ENCODE peak calls at places on chromosomes 5 and 9, in ten cellular contexts. One of them, this sample, is unnamed.

GRCh38 chr9:31071606-31072286 is 1312.7 kb upstream of the ACO1 start:
- DNase-seq in upper lobe of left lung: peak
- DNase-seq in K562: no peak
- DNase-seq in pancreas: no peak
- DNase-seq in GM23248: no peak
- DNase-seq in cardiac fibroblast: no peak
- DNase-seq in sciatic nerve: no peak
- DNase-seq in ACHN: no peak
- DNase-seq in foreskin fibroblast: no peak
- DNase-seq in activated T-helper 1 cell treated with anti-CD3 and anti-CD28 coated beads, Interleukin-12 subunit alpha, Interleukin-12 subunit beta, Interleukin-2, Interleukin-4 antibody, amounts not matched to agents 30 ng/mL and 10 ng/mL and 1 ng/mL, durations not matched to agents 14 hours and 24 hours and 36 hours: no peak
- DNase-seq in this sample: no peak

GRCh38 chr5:175887463-175887862 is 16.1 kb downstream of the CPLX2 start:
- DNase-seq in upper lobe of left lung: no peak
- DNase-seq in K562: no peak
- DNase-seq in pancreas: no peak
- DNase-seq in GM23248: no peak
- DNase-seq in cardiac fibroblast: no peak
- DNase-seq in sciatic nerve: no peak
- DNase-seq in ACHN: no peak
- DNase-seq in foreskin fibroblast: no peak
- DNase-seq in activated T-helper 1 cell treated with anti-CD3 and anti-CD28 coated beads, Interleukin-12 subunit alpha, Interleukin-12 subunit beta, Interleukin-2, Interleukin-4 antibody, amounts not matched to agents 30 ng/mL and 10 ng/mL and 1 ng/mL, durations not matched to agents 14 hours and 24 hours and 36 hours: no peak
- DNase-seq in this sample: no peak

GRCh38 chr5:78522476-78523105 is 126.0 kb downstream of the LHFPL2 start:
- DNase-seq in upper lobe of left lung: no peak
- DNase-seq in K562: peak
- DNase-seq in pancreas: no peak
- DNase-seq in GM23248: no peak
- DNase-seq in cardiac fibroblast: no peak
- DNase-seq in sciatic nerve: no peak
- DNase-seq in ACHN: no peak
- DNase-seq in foreskin fibroblast: no peak
- DNase-seq in activated T-helper 1 cell treated with anti-CD3 and anti-CD28 coated beads, Interleukin-12 subunit alpha, Interleukin-12 subunit beta, Interleukin-2, Interleukin-4 antibody, amounts not matched to agents 30 ng/mL and 10 ng/mL and 1 ng/mL, durations not matched to agents 14 hours and 24 hours and 36 hours: no peak
- DNase-seq in this sample: no peak

GRCh38 chr9:122835313-122835731 is 6.9 kb upstream of the PDCL start:
- DNase-seq in upper lobe of left lung: no peak
- DNase-seq in K562: no peak
- DNase-seq in pancreas: no peak
- DNase-seq in GM23248: no peak
- DNase-seq in cardiac fibroblast: no peak
- DNase-seq in sciatic nerve: no peak
- DNase-seq in ACHN: no peak
- DNase-seq in foreskin fibroblast: no peak
- DNase-seq in activated T-helper 1 cell treated with anti-CD3 and anti-CD28 coated beads, Interleukin-12 subunit alpha, Interleukin-12 subunit beta, Interleukin-2, Interleukin-4 antibody, amounts not matched to agents 30 ng/mL and 10 ng/mL and 1 ng/mL, durations not matched to agents 14 hours and 24 hours and 36 hours: no peak
- DNase-seq in this sample: no peak

GRCh38 chr5:149799119-149799623 is 69.1 kb downstream of the PPARGC1B start:
- DNase-seq in upper lobe of left lung: no peak
- DNase-seq in K562: peak
- DNase-seq in pancreas: no peak
- DNase-seq in GM23248: peak
- DNase-seq in cardiac fibroblast: peak
- DNase-seq in sciatic nerve: peak
- DNase-seq in ACHN: peak
- DNase-seq in foreskin fibroblast: peak
- DNase-seq in activated T-helper 1 cell treated with anti-CD3 and anti-CD28 coated beads, Interleukin-12 subunit alpha, Interleukin-12 subunit beta, Interleukin-2, Interleukin-4 antibody, amounts not matched to agents 30 ng/mL and 10 ng/mL and 1 ng/mL, durations not matched to agents 14 hours and 24 hours and 36 hours: no peak
- DNase-seq in this sample: peak

GRCh38 chr5:144247131-144247530 is 76.5 kb downstream of the KCTD16 start:
- DNase-seq in upper lobe of left lung: no peak
- DNase-seq in K562: no peak
- DNase-seq in pancreas: no peak
- DNase-seq in GM23248: no peak
- DNase-seq in cardiac fibroblast: no peak
- DNase-seq in sciatic nerve: no peak
- DNase-seq in ACHN: no peak
- DNase-seq in foreskin fibroblast: no peak
- DNase-seq in activated T-helper 1 cell treated with anti-CD3 and anti-CD28 coated beads, Interleukin-12 subunit alpha, Interleukin-12 subunit beta, Interleukin-2, Interleukin-4 antibody, amounts not matched to agents 30 ng/mL and 10 ng/mL and 1 ng/mL, durations not matched to agents 14 hours and 24 hours and 36 hours: no peak
- DNase-seq in this sample: no peak

GRCh38 chr9:31588010-31588409 is 796.4 kb upstream of the ACO1 start:
- DNase-seq in upper lobe of left lung: no peak
- DNase-seq in K562: no peak
- DNase-seq in pancreas: no peak
- DNase-seq in GM23248: no peak
- DNase-seq in cardiac fibroblast: no peak
- DNase-seq in sciatic nerve: no peak
- DNase-seq in ACHN: no peak
- DNase-seq in foreskin fibroblast: no peak
- DNase-seq in activated T-helper 1 cell treated with anti-CD3 and anti-CD28 coated beads, Interleukin-12 subunit alpha, Interleukin-12 subunit beta, Interleukin-2, Interleukin-4 antibody, amounts not matched to agents 30 ng/mL and 10 ng/mL and 1 ng/mL, durations not matched to agents 14 hours and 24 hours and 36 hours: no peak
- DNase-seq in this sample: no peak

GRCh38 chr5:157269763-157270272 is 3.9 kb downstream of the CYFIP2 start:
- DNase-seq in upper lobe of left lung: no peak
- DNase-seq in K562: no peak
- DNase-seq in pancreas: no peak
- DNase-seq in GM23248: no peak
- DNase-seq in cardiac fibroblast: no peak
- DNase-seq in sciatic nerve: no peak
- DNase-seq in ACHN: no peak
- DNase-seq in foreskin fibroblast: no peak
- DNase-seq in activated T-helper 1 cell treated with anti-CD3 and anti-CD28 coated beads, Interleukin-12 subunit alpha, Interleukin-12 subunit beta, Interleukin-2, Interleukin-4 antibody, amounts not matched to agents 30 ng/mL and 10 ng/mL and 1 ng/mL, durations not matched to agents 14 hours and 24 hours and 36 hours: no peak
- DNase-seq in this sample: no peak

GRCh38 chr9:109118802-109119438 is 827 bp downstream of the TMEM245 start:
- DNase-seq in upper lobe of left lung: no peak
- DNase-seq in K562: no peak
- DNase-seq in pancreas: no peak
- DNase-seq in GM23248: peak
- DNase-seq in cardiac fibroblast: no peak
- DNase-seq in sciatic nerve: peak
- DNase-seq in ACHN: peak
- DNase-seq in foreskin fibroblast: no peak
- DNase-seq in activated T-helper 1 cell treated with anti-CD3 and anti-CD28 coated beads, Interleukin-12 subunit alpha, Interleukin-12 subunit beta, Interleukin-2, Interleukin-4 antibody, amounts not matched to agents 30 ng/mL and 10 ng/mL and 1 ng/mL, durations not matched to agents 14 hours and 24 hours and 36 hours: no peak
- DNase-seq in this sample: no peak

GRCh38 chr5:124760608-124761390 is 14.4 kb upstream of the ZNF608 start:
- DNase-seq in upper lobe of left lung: no peak
- DNase-seq in K562: no peak
- DNase-seq in pancreas: no peak
- DNase-seq in GM23248: no peak
- DNase-seq in cardiac fibroblast: no peak
- DNase-seq in sciatic nerve: no peak
- DNase-seq in ACHN: no peak
- DNase-seq in foreskin fibroblast: no peak
- DNase-seq in activated T-helper 1 cell treated with anti-CD3 and anti-CD28 coated beads, Interleukin-12 subunit alpha, Interleukin-12 subunit beta, Interleukin-2, Interleukin-4 antibody, amounts not matched to agents 30 ng/mL and 10 ng/mL and 1 ng/mL, durations not matched to agents 14 hours and 24 hours and 36 hours: no peak
- DNase-seq in this sample: no peak

GRCh38 chr9:69637801-69638200 is 34.4 kb downstream of the APBA1 start:
- DNase-seq in upper lobe of left lung: no peak
- DNase-seq in K562: no peak
- DNase-seq in pancreas: no peak
- DNase-seq in GM23248: peak
- DNase-seq in cardiac fibroblast: peak
- DNase-seq in sciatic nerve: no peak
- DNase-seq in ACHN: no peak
- DNase-seq in foreskin fibroblast: peak
- DNase-seq in activated T-helper 1 cell treated with anti-CD3 and anti-CD28 coated beads, Interleukin-12 subunit alpha, Interleukin-12 subunit beta, Interleukin-2, Interleukin-4 antibody, amounts not matched to agents 30 ng/mL and 10 ng/mL and 1 ng/mL, durations not matched to agents 14 hours and 24 hours and 36 hours: no peak
- DNase-seq in this sample: no peak

GRCh38 chr5:140398379-140398811 is 3.2 kb upstream of the ANKHD1 start:
- DNase-seq in upper lobe of left lung: no peak
- DNase-seq in K562: no peak
- DNase-seq in pancreas: no peak
- DNase-seq in GM23248: peak
- DNase-seq in cardiac fibroblast: peak
- DNase-seq in sciatic nerve: no peak
- DNase-seq in ACHN: no peak
- DNase-seq in foreskin fibroblast: no peak
- DNase-seq in activated T-helper 1 cell treated with anti-CD3 and anti-CD28 coated beads, Interleukin-12 subunit alpha, Interleukin-12 subunit beta, Interleukin-2, Interleukin-4 antibody, amounts not matched to agents 30 ng/mL and 10 ng/mL and 1 ng/mL, durations not matched to agents 14 hours and 24 hours and 36 hours: no peak
- DNase-seq in this sample: no peak

GRCh38 chr9:128055222-128056040 is 11.7 kb downstream of the NAIF1 start:
- DNase-seq in upper lobe of left lung: no peak
- DNase-seq in K562: no peak
- DNase-seq in pancreas: peak
- DNase-seq in GM23248: no peak
- DNase-seq in cardiac fibroblast: peak
- DNase-seq in sciatic nerve: no peak
- DNase-seq in ACHN: no peak
- DNase-seq in foreskin fibroblast: peak
- DNase-seq in activated T-helper 1 cell treated with anti-CD3 and anti-CD28 coated beads, Interleukin-12 subunit alpha, Interleukin-12 subunit beta, Interleukin-2, Interleukin-4 antibody, amounts not matched to agents 30 ng/mL and 10 ng/mL and 1 ng/mL, durations not matched to agents 14 hours and 24 hours and 36 hours: no peak
- DNase-seq in this sample: no peak

GRCh38 chr5:176680226-176680563 is 32.9 kb downstream of the TSPAN17 start:
- DNase-seq in upper lobe of left lung: no peak
- DNase-seq in K562: no peak
- DNase-seq in pancreas: no peak
- DNase-seq in GM23248: peak
- DNase-seq in cardiac fibroblast: no peak
- DNase-seq in sciatic nerve: no peak
- DNase-seq in ACHN: no peak
- DNase-seq in foreskin fibroblast: no peak
- DNase-seq in activated T-helper 1 cell treated with anti-CD3 and anti-CD28 coated beads, Interleukin-12 subunit alpha, Interleukin-12 subunit beta, Interleukin-2, Interleukin-4 antibody, amounts not matched to agents 30 ng/mL and 10 ng/mL and 1 ng/mL, durations not matched to agents 14 hours and 24 hours and 36 hours: no peak
- DNase-seq in this sample: no peak

This sample was measured in NCI-H460.